ENCODE peak calls at places on chromosomes 16 and 17, in seven cellular contexts. B is psoas muscle, L is bronchial epithelial cell, X is lower lobe of right lung, R is esophagus squamous epithelium, C is cardiac fibroblast, V is Panc1. T is an unnamed sample.
A peak's percentile ranks its signal among the peaks of the same experiment; 100 is the strongest.

GRCh38 chr16:90046122-90046970 is 27.1 kb upstream of the DBNDD1 start:
- DNase-seq in B (peak; percentile 40), L (no peak), X (no peak), R (no peak), C (no peak), V (no peak), T (peak; percentile 58)

GRCh38 chr16:75244844-75245758 is 6.3 kb downstream of the BCAR1 start:
- DNase-seq in B (peak; percentile 96), L (peak; percentile 69), X (peak; percentile 83), R (no peak), C (peak; percentile 97), V (peak; percentile 74), T (no peak)

GRCh38 chr17:64687959-64688358 is 25.9 kb upstream of the SMURF2 start:
- DNase-seq in B (no peak), L (peak; percentile 74), X (no peak), R (no peak), C (peak; percentile 78), V (no peak), T (no peak)

GRCh38 chr17:64626827-64627226 is 35.3 kb downstream of the SMURF2 start:
- DNase-seq in B (no peak), L (no peak), X (no peak), R (no peak), C (no peak), V (no peak), T (no peak)

GRCh38 chr17:61701978-61702377 is 111.0 kb upstream of the NACA2 start:
- DNase-seq in B (no peak), L (no peak), X (no peak), R (no peak), C (no peak), V (no peak), T (no peak)

GRCh38 chr17:5122586-5123342 is 6.9 kb downstream of the USP6 start:
- DNase-seq in B (peak; percentile 72), L (no peak), X (peak; percentile 58), R (no peak), C (no peak), V (no peak), T (peak; percentile 20)

GRCh38 chr17:78973792-78974520 is 5.8 kb downstream of the LGALS3BP start:
- DNase-seq in B (no peak), L (no peak), X (no peak), R (no peak), C (no peak), V (no peak), T (no peak)

GRCh38 chr17:49384962-49385361 is 22.9 kb upstream of the ZNF652 start:
- DNase-seq in B (no peak), L (no peak), X (no peak), R (no peak), C (no peak), V (no peak), T (no peak)

GRCh38 chr16:3858809-3859208 is 21.7 kb downstream of the CREBBP start:
- DNase-seq in B (no peak), L (no peak), X (no peak), R (no peak), C (no peak), V (no peak), T (no peak)

GRCh38 chr17:21679256-21680146 is 12.8 kb upstream of the KCNJ18 start:
- DNase-seq in B (no peak), L (no peak), X (no peak), R (no peak), C (no peak), V (no peak), T (no peak)

GRCh38 chr17:35447494-35447893 is 1.1 kb downstream of the SLFN13 start:
- DNase-seq in B (no peak), L (no peak), X (no peak), R (no peak), C (no peak), V (no peak), T (no peak)

GRCh38 chr17:64491034-64491860 is 5.6 kb downstream of the POLG2 start:
- DNase-seq in B (no peak), L (peak; percentile 49), X (no peak), R (no peak), C (peak; percentile 72), V (no peak), T (no peak)

GRCh38 chr17:67619555-67619954 is 98.2 kb upstream of the NOL11 start:
- DNase-seq in B (no peak), L (no peak), X (no peak), R (no peak), C (no peak), V (no peak), T (no peak)

GRCh38 chr17:64282753-64283080 is 19.7 kb upstream of the TEX2 start:
- DNase-seq in B (no peak), L (no peak), X (no peak), R (no peak), C (no peak), V (no peak), T (no peak)

DNA sequence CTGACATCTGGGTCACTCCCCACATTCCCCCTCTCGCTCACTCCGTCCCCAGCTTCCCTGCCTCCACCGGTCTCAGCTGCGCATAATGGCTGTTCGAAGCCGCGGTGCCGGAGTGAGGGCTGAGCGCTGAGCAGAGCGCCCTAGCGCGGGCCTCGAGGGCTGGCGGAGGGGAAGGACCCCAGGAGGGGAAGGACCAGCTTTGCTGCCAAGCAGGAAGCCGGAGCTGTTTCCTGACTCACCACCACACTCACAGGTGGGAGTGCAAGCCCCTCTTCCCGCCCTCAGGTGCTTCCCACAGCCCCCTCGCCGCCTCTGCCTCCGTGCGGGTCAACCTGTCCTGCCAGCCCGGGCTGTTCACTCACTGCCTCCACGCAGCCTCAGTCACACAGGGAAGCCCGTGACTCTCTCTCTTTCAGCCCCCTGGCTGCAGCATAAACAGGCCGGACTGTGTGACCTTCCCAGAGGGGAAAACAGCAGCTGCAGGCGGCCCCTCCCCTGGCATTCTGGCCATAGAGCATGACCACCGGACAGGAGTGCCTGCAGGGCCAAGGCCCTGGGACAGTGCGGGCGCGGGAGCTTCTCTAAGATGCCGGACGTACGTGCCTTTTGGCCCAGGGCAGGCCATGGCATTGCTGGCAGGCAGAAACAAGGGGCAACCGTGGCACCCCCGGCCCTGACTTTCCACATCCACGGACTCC is 23.7 kb downstream of the SLC43A2 start:
- DNase-seq in B (peak; percentile 70), L (no peak), X (no peak), R (no peak), C (no peak), V (no peak), T (no peak)
- TF ChIP-seq CTCF in B (no peak), L (no peak), X (no peak), R (no peak), C (no peak), V (no peak), T (no peak)

GRCh38 chr17:148757-149156 is 11.4 kb downstream of the SCGB1C2 start:
- DNase-seq in B (no peak), L (no peak), X (peak; percentile 21), R (no peak), C (no peak), V (no peak), T (peak; percentile 1)

GRCh38 chr17:151004-151403 is 13.6 kb downstream of the SCGB1C2 start:
- DNase-seq in B (no peak), L (no peak), X (peak; percentile 6), R (no peak), C (no peak), V (no peak), T (no peak)

GRCh38 chr17:147796-148740 is 10.7 kb downstream of the SCGB1C2 start:
- DNase-seq in B (peak; percentile 35), L (no peak), X (peak; percentile 35), R (no peak), C (no peak), V (no peak), T (peak; percentile 6)

GRCh38 chr17:149897-150575 is 12.7 kb downstream of the SCGB1C2 start:
- DNase-seq in B (no peak), L (no peak), X (peak; percentile 28), R (no peak), C (no peak), V (no peak), T (no peak)

DNA sequence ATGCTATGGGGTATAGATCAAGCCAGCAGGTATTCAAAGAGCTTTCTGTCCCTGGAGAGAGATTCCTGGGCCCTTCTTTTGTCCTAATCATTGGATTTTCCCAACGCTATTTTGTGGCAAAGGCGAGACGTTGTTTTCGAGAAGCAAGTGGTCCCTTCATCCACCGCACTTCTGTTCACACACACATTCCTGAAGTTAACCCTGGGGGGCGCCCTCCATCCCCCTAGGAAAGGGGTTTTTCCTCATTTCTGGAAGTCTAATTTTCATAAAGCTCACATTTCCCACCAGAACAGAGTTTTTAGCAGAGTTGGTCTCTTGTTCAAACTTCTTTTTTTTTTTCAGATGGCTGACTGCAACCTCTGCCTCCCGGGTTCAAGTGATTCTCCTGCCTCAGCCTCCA is 11.9 kb downstream of the SCGB1C2 start:
- DNase-seq in B (no peak), L (no peak), X (no peak), R (no peak), C (no peak), V (no peak), T (peak; percentile 3)
- TF ChIP-seq CTCF in B (no peak), L (no peak), X (no peak), R (no peak), C (no peak), V (no peak), T (no peak)

GRCh38 chr17:76997981-76998531 is 129.9 kb downstream of the MGAT5B start:
- DNase-seq in B (no peak), L (no peak), X (no peak), R (no peak), C (no peak), V (no peak), T (no peak)
- TF ChIP-seq CTCF in B (no peak), L (no peak), X (no peak), R (no peak), C (no peak), V (no peak), T (no peak)

GRCh38 chr16:2082983-2083364 is 35.2 kb downstream of the TSC2 start:
- DNase-seq in B (no peak), L (no peak), X (no peak), R (no peak), C (no peak), V (no peak), T (no peak)
- TF ChIP-seq CTCF in B (no peak), L (no peak), X (no peak), R (no peak), C (no peak), V (no peak), T (no peak)

GRCh38 chr17:53191878-53192277 is 630.8 kb upstream of the KIF2B start:
- DNase-seq in B (no peak), L (no peak), X (no peak), R (no peak), C (no peak), V (no peak), T (no peak)
- TF ChIP-seq CTCF in B (no peak), L (no peak), X (no peak), R (no peak), C (no peak), V (no peak), T (no peak)

GRCh38 chr16:56295059-56295673 is 103.9 kb downstream of the GNAO1 start:
- DNase-seq in B (no peak), L (no peak), X (no peak), R (no peak), C (no peak), V (no peak), T (no peak)
- TF ChIP-seq CTCF in B (no peak), L (no peak), X (no peak), R (no peak), C (no peak), V (no peak), T (no peak)

GRCh38 chr17:18004901-18005305 is 32.2 kb downstream of the DRC3 start:
- DNase-seq in B (peak; percentile 78), L (no peak), X (no peak), R (no peak), C (no peak), V (no peak), T (no peak)
- TF ChIP-seq CTCF in B (peak; percentile 62), L (peak; percentile 39), X (no peak), R (no peak), C (peak; percentile 43), V (no peak), T (peak; percentile 51)

T was measured in progenitor cell of endocrine pancreas.